ENCODE peak calls at places on chromosomes 5 and 9, in six cellular contexts. J, X, G, P, Z and I are unnamed samples.

GRCh38 chr9:127050152-127050551 is 72.3 kb downstream of the ANGPTL2 start:
- DNase-seq in J (no peak), X (peak), G (no peak), P (no peak), Z (no peak), I (no peak)

GRCh38 chr9:90909225-90909624 is 107.6 kb downstream of the SYK start:
- DNase-seq in J (no peak), X (no peak), G (no peak), P (no peak), Z (no peak), I (no peak)

GRCh38 chr9:89868100-89868499 is 263.3 kb downstream of the GADD45G start:
- DNase-seq in J (no peak), X (no peak), G (no peak), P (no peak), Z (no peak), I (no peak)

GRCh38 chr5:154771383-154771901 is 16.3 kb downstream of the LARP1 start:
- DNase-seq in J (no peak), X (peak), G (peak), P (peak), Z (peak), I (no peak)

GRCh38 chr9:130946778-130947617 is 8.0 kb upstream of the FIBCD1 start:
- DNase-seq in J (no peak), X (no peak), G (no peak), P (no peak), Z (no peak), I (peak)

GRCh38 chr9:4262735-4263141 is 37.1 kb downstream of the GLIS3 start:
- DNase-seq in J (no peak), X (peak), G (no peak), P (no peak), Z (peak), I (no peak)

GRCh38 chr5:31194458-31194808 is 947 bp downstream of the CDH6 start:
- DNase-seq in J (no peak), X (no peak), G (no peak), P (no peak), Z (no peak), I (no peak)

GRCh38 chr5:51573835-51574234 is 190.6 kb downstream of the ISL1 start:
- DNase-seq in J (no peak), X (no peak), G (no peak), P (no peak), Z (no peak), I (no peak)

GRCh38 chr9:118891213-118891612 is 478.0 kb downstream of the BRINP1 start:
- DNase-seq in J (no peak), X (peak), G (no peak), P (no peak), Z (no peak), I (no peak)

GRCh38 chr5:154276236-154276792 is 85.8 kb downstream of the GALNT10 start:
- DNase-seq in J (no peak), X (no peak), G (no peak), P (no peak), Z (no peak), I (no peak)

GRCh38 chr9:87554177-87554940 is 56.7 kb downstream of the DAPK1 start:
- DNase-seq in J (no peak), X (peak), G (no peak), P (no peak), Z (no peak), I (no peak)

GRCh38 chr5:117691364-117691763 is 1116.7 kb upstream of the SEMA6A start:
- DNase-seq in J (no peak), X (no peak), G (no peak), P (no peak), Z (no peak), I (no peak)

GRCh38 chr5:170791325-170791954 is 7.9 kb downstream of the GABRP start:
- DNase-seq in J (peak), X (peak), G (peak), P (peak), Z (peak), I (peak)

GRCh38 chr9:32487981-32488380 is 38.0 kb downstream of the RIGI start:
- DNase-seq in J (no peak), X (no peak), G (no peak), P (no peak), Z (peak), I (no peak)

GRCh38 chr9:33288828-33289483 is 1.4 kb upstream of the NFX1 start:
- DNase-seq in J (no peak), X (no peak), G (no peak), P (no peak), Z (no peak), I (no peak)

GRCh38 chr5:168471785-168472184 is 14.5 kb upstream of the RARS1 start:
- DNase-seq in J (no peak), X (no peak), G (no peak), P (no peak), Z (peak), I (no peak)

GRCh38 chr5:141412853-141413539 is at the start of gene PCDHGA10:
- DNase-seq in J (peak), X (peak), G (peak), P (peak), Z (peak), I (no peak)

GRCh38 chr9:89496645-89497044 is 1.3 kb downstream of the SEMA4D start:
- DNase-seq in J (no peak), X (no peak), G (no peak), P (no peak), Z (no peak), I (peak)

GRCh38 chr5:33229216-33229615 is 211.5 kb upstream of the TARS1 start:
- DNase-seq in J (peak), X (no peak), G (no peak), P (no peak), Z (no peak), I (no peak)